ENCODE peak calls at places on chromosomes 4 and X, in nine cellular contexts. W is choroid plexus epithelial cell, S is left lung, N is fibroblast of lung, P is IMR-90, C is cardiac fibroblast, I is fibroblast of mammary gland, E is foreskin fibroblast, V is esophagus squamous epithelium. B is an unnamed sample.
A peak's percentile ranks its signal among the peaks of the same experiment; 100 is the strongest.

GRCh38 chr4:56641494-56642051 is 39.5 kb downstream of the HOPX start:
- DNase-seq in V (no peak), E (peak; percentile 88), P (peak; percentile 98), C (peak; percentile 93), N (peak; percentile 96), S (no peak), W (peak; percentile 93), I (peak; percentile 97), B (no peak)

GRCh38 chr4:149781150-149781549 is 34.5 kb downstream of the IQCM start:
- DNase-seq in S (no peak), W (peak; percentile 67), E (peak; percentile 72), C (peak; percentile 78), N (peak; percentile 90), V (no peak), P (peak; percentile 80), I (peak; percentile 84), B (no peak)

GRCh38 chr4:156154978-156155377 is 201.3 kb upstream of the CTSO start:
- DNase-seq in V (no peak), I (no peak), S (no peak), W (peak; percentile 38), P (no peak), N (no peak), C (peak; percentile 20), E (peak; percentile 23), B (no peak)

GRCh38 chr4:152255437-152255836 is 280.5 kb downstream of the FBXW7 start:
- DNase-seq in C (peak; percentile 52), N (peak; percentile 44), E (peak; percentile 35), P (peak; percentile 27), S (no peak), V (no peak), W (peak; percentile 21), I (peak; percentile 42), B (peak; percentile 16)

GRCh38 chrX:133415276-133416105 is at the start of gene GPC4:
- DNase-seq in V (no peak), W (peak; percentile 41), C (no peak), I (peak; percentile 52), N (peak; percentile 65), S (peak; percentile 84), P (no peak), E (peak; percentile 65), B (peak; percentile 62)

GRCh38 chr4:88967883-88968316 is 89.1 kb downstream of the FAM13A start:
- DNase-seq in E (no peak), I (no peak), W (no peak), V (no peak), C (no peak), P (no peak), S (no peak), N (no peak), B (no peak)

GRCh38 chrX:40688976-40689375 is 41.6 kb upstream of the CXorf38 start:
- DNase-seq in I (no peak), S (no peak), N (no peak), W (no peak), P (no peak), C (no peak), E (no peak), V (no peak), B (no peak)

GRCh38 chr4:149836546-149836945 is 20.9 kb upstream of the IQCM start:
- DNase-seq in W (peak; percentile 40), N (peak; percentile 61), I (peak; percentile 26), E (peak; percentile 77), C (peak; percentile 22), P (peak; percentile 8), S (no peak), V (no peak), B (no peak)

GRCh38 chr4:147790412-147790811 is 58.5 kb downstream of the ARHGAP10 start:
- DNase-seq in I (no peak), W (no peak), C (no peak), S (no peak), E (no peak), P (no peak), V (no peak), N (no peak), B (no peak)

GRCh38 chr4:40511017-40511614 is 118.5 kb downstream of the RBM47 start:
- DNase-seq in I (no peak), P (no peak), W (no peak), C (no peak), V (no peak), E (no peak), N (no peak), S (no peak), B (no peak)

GRCh38 chr4:40515037-40515397 is 114.6 kb downstream of the RBM47 start:
- DNase-seq in P (peak; percentile 7), S (no peak), C (no peak), E (no peak), N (peak; percentile 50), I (no peak), V (no peak), W (no peak), B (no peak)

GRCh38 chr4:40514409-40515025 is 115.1 kb downstream of the RBM47 start:
- DNase-seq in V (no peak), N (no peak), P (no peak), E (no peak), I (no peak), W (no peak), C (no peak), S (no peak), B (no peak)

GRCh38 chr4:40516651-40517050 is 113.0 kb downstream of the RBM47 start:
- DNase-seq in W (no peak), S (no peak), V (no peak), E (no peak), N (no peak), C (no peak), I (no peak), P (no peak), B (no peak)

DNA sequence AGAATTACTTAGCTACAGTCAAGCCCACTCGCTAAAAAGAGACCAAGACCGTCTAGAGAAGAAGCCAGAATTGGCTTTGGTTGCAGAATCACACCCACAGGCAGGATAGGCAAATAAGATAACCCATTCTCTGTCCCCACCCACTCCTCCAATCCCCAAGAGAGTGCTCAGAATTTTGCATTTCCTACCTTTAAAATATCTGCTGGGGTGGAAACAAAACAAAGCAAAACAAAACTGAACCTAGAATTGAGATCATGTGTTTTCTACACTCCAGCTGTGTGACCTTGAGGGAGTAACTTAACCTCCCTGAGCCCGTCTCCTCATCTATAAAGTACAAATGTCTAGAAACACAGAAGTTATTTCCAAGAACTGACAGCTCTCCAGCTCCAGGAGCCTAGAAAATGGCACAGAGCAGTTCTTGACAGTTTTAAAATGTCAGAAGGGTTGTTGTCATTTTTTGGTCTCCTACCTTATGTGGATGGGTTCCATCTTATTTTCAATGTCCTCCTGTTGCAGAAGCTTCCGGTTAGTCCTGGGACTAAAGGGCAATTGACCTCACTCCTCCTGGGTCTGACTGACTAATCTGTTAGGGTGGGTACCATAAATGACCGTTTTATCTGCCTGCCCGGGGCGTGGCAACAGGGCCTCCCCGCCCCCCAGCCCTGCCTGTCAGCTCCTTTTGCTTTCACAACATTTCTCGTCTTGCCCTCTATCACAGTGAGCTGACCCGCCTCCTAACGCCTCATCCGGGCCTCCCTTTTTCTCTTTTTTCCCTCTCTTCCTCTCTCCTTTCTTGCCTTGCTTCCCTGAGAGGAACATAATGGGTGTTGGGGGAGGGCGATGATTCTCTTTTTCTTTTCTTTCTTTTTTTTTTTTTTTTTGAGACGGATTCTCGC is 114.0 kb downstream of the RBM47 start:
- DNase-seq in E (peak; percentile 12), I (peak; percentile 51), N (no peak), S (no peak), W (peak; percentile 29), C (no peak), P (no peak), V (no peak), B (peak; percentile 76)
- H3K4me3 ChIP-seq in E (no peak overlapping the region), I (no peak overlapping the region), N (no peak overlapping the region), S (peak overlapping the region; percentile 31), W (no peak overlapping the region), C (no peak overlapping the region), P (no peak overlapping the region), V (no peak overlapping the region), B (no peak overlapping the region)

GRCh38 chr4:3530663-3531254 is 1.5 kb downstream of the LRPAP1 start:
- DNase-seq in V (no peak), S (peak; percentile 79), N (no peak), I (no peak), W (no peak), E (peak; percentile 18), P (no peak), C (no peak), B (no peak)
- H3K4me3 ChIP-seq in V (peak overlapping the region; percentile 88), S (peak overlapping the region; percentile 92), N (peak overlapping the region; percentile 67), I (peak overlapping the region; percentile 79), W (peak overlapping the region; percentile 96), E (peak overlapping the region; percentile 62), P (peak overlapping the region; percentile 97), C (peak overlapping the region; percentile 89), B (peak overlapping the region; percentile 75)

GRCh38 chr4:6697096-6697495 is 3.4 kb downstream of the S100P start:
- DNase-seq in S (no peak), I (no peak), P (no peak), V (no peak), W (no peak), C (no peak), E (no peak), N (no peak), B (no peak)

GRCh38 chr4:6695660-6696581 is 2.2 kb downstream of the S100P start:
- DNase-seq in S (peak; percentile 87), E (peak; percentile 48), W (no peak), V (no peak), C (no peak), I (no peak), N (no peak), P (peak; percentile 16), B (no peak)

GRCh38 chr4:6694177-6694901 is 661 bp downstream of the S100P start:
- DNase-seq in N (no peak), S (peak; percentile 88), E (no peak), C (no peak), V (no peak), P (no peak), I (no peak), W (no peak), B (no peak)

GRCh38 chr4:6693274-6694176 is at the start of gene S100P:
- DNase-seq in V (no peak), W (no peak), E (peak; percentile 60), S (no peak), C (no peak), I (no peak), P (no peak), N (no peak), B (no peak)

GRCh38 chr4:6696611-6697010 is 2.9 kb downstream of the S100P start:
- DNase-seq in I (no peak), P (no peak), V (no peak), E (peak; percentile 45), W (no peak), S (no peak), C (no peak), N (no peak), B (no peak)
- H3K4me3 ChIP-seq in I (no peak overlapping the region), P (no peak overlapping the region), V (no peak overlapping the region), E (no peak overlapping the region), W (no peak overlapping the region), S (no peak overlapping the region), C (no peak overlapping the region), N (no peak overlapping the region), B (no peak overlapping the region)

DNA sequence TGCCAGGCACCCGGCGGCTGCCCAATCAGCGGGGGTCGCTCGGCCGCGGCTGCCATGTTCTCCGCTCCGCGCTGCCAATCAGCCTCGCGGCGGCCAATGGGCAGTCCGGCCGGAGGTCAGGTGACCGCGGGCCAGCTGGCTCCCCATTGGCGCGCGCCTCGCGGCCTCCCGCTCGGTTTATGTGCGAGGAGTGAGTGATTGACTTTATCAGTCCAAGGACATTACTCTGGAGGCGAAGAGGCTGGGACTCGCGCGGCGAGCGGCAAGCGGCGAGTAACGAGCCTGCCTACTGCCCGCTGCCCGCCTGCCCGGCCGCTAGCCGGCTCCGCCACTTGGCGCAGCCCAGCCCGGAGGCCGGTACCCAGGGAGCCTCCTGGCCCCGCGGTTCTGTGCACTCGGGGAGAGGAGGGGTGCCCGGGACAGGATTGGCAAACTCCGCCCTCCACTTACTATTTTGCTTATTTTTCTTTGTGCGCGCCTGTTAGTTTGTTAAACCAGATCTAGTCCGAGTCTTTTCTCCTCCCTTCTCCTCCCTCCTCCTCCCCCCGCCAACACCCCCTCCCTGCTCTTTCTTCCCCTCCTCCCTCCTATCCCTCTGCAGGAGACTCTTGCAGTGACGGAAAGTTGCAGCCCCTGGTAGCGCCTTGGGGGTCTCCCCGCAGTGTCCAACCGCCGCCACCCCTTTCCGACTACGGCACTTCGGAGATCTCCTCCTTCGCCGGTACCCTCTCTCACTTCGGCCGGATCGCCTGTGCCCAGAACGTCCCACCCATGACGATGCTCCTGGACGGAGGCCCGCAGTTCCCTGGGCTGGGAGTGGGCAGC is at the start of gene ZIC3:
- DNase-seq in N (peak; percentile 24), S (peak; percentile 76), E (peak; percentile 17), V (no peak), P (no peak), I (peak; percentile 8), C (no peak), W (peak; percentile 88), B (peak; percentile 66)
- H3K4me3 ChIP-seq in N (no peak within 1 kb of the TSS), S (peak within 1 kb of the TSS; percentile 41), E (peak within 1 kb of the TSS; percentile 22), V (peak within 1 kb of the TSS; percentile 31), P (no peak within 1 kb of the TSS), I (no peak within 1 kb of the TSS), C (peak within 1 kb of the TSS; percentile 25), W (peak within 1 kb of the TSS; percentile 68), B (no peak within 1 kb of the TSS)

B was measured in adrenal gland.